ENCODE peak calls at places on chromosomes 11 and 22, in four cellular contexts. R is lower lobe of right lung, W is AG10803, I is nephron progenitor cell. Z is an unnamed sample.

GRCh38 chr11:86218125-86219081 is 26.1 kb upstream of the EED start:
- DNase-seq in W (peak; percentile 68), I (peak; percentile 65), R (peak; percentile 53), Z (peak; percentile 63)

GRCh38 chr22:37818397-37819099 is 4.6 kb upstream of the GALR3 start:
- DNase-seq in R (peak; percentile 84), W (no peak), I (peak; percentile 70), Z (peak; percentile 77)

GRCh38 chr22:20610243-20610686 is 102.9 kb downstream of the MED15 start:
- DNase-seq in R (peak; percentile 30), W (no peak), I (no peak), Z (no peak)

GRCh38 chr22:35556666-35557065 is 16.0 kb downstream of the RASD2 start:
- DNase-seq in R (no peak), W (no peak), I (no peak), Z (no peak)

GRCh38 chr11:118305726-118306125 is 1.2 kb downstream of the CD3E start:
- DNase-seq in W (no peak), I (no peak), R (no peak), Z (no peak)

GRCh38 chr11:61698173-61698965 is 18.2 kb downstream of the DAGLA start:
- DNase-seq in R (no peak), W (peak; percentile 14), I (no peak), Z (no peak)

GRCh38 chr11:2268911-2269600 is 1.3 kb downstream of the ASCL2 start:
- DNase-seq in R (peak; percentile 81), I (peak; percentile 55), W (no peak), Z (no peak)

GRCh38 chr22:23553922-23554870 is 25.9 kb downstream of the IGLL1 start:
- DNase-seq in W (no peak), I (no peak), R (no peak), Z (no peak)

GRCh38 chr11:44848963-44849350 is 101.7 kb downstream of the TP53I11 start:
- DNase-seq in R (no peak), W (no peak), I (no peak), Z (no peak)

GRCh38 chr11:34468209-34468841 is 29.6 kb downstream of the CAT start:
- DNase-seq in R (no peak), I (no peak), W (peak; percentile 12), Z (no peak)

GRCh38 chr11:115637842-115638241 is 133.6 kb upstream of the CADM1 start:
- DNase-seq in W (no peak), R (no peak), I (no peak), Z (no peak)

GRCh38 chr11:68950268-68950667 is 30.5 kb downstream of the MRGPRD start:
- DNase-seq in R (no peak), W (no peak), I (no peak), Z (no peak)

GRCh38 chr11:36953986-36954385 is 355.9 kb upstream of the RAG2 start:
- DNase-seq in W (no peak), R (no peak), I (no peak), Z (no peak)

GRCh38 chr11:74371269-74372039 is 26.8 kb downstream of the PGM2L1 start:
- DNase-seq in W (peak; percentile 36), R (no peak), I (no peak), Z (no peak)

GRCh38 chr11:13346470-13346869 is 68.9 kb downstream of the BMAL1 start:
- DNase-seq in W (no peak), R (no peak), I (no peak), Z (no peak)

GRCh38 chr11:130672911-130673310 is 224.5 kb downstream of the ADAMTS15 start:
- DNase-seq in I (no peak), W (no peak), R (no peak), Z (no peak)

GRCh38 chr11:128468106-128468505 is 119.3 kb downstream of the ETS1 start:
- DNase-seq in I (no peak), R (no peak), W (peak; percentile 34), Z (no peak)

GRCh38 chr22:27462190-27462589 is 339.4 kb downstream of the MN1 start:
- DNase-seq in I (no peak), R (no peak), W (peak; percentile 83), Z (no peak)

GRCh38 chr11:112993808-112994207 is 32.6 kb downstream of the NCAM1 start:
- DNase-seq in R (no peak), I (no peak), W (no peak), Z (peak; percentile 27)

GRCh38 chr11:63915961-63916836 is 765 bp downstream of the RCOR2 start:
- DNase-seq in R (no peak), W (peak; percentile 24), I (peak; percentile 85), Z (peak; percentile 93)

GRCh38 chr11:35214792-35215193 is 75.8 kb downstream of the CD44 start:
- DNase-seq in R (no peak), W (peak; percentile 91), I (no peak), Z (no peak)

GRCh38 chr11:115739121-115739520 is 234.9 kb upstream of the CADM1 start:
- DNase-seq in W (no peak), I (no peak), R (no peak), Z (no peak)

GRCh38 chr11:11841121-11841604 is 609 bp upstream of the USP47 start:
- DNase-seq in R (no peak), I (peak; percentile 26), W (peak; percentile 23), Z (no peak)

GRCh38 chr22:35728639-35729308 is 11.1 kb downstream of the APOL5 start:
- DNase-seq in I (no peak), W (no peak), R (no peak), Z (no peak)

GRCh38 chr11:106369224-106369623 is 291.8 kb downstream of the AASDHPPT start:
- DNase-seq in R (no peak), I (no peak), W (no peak), Z (no peak)
- TF ChIP-seq CTCF in R (no peak), I (no peak), W (peak; percentile 20), Z (no peak)

DNA sequence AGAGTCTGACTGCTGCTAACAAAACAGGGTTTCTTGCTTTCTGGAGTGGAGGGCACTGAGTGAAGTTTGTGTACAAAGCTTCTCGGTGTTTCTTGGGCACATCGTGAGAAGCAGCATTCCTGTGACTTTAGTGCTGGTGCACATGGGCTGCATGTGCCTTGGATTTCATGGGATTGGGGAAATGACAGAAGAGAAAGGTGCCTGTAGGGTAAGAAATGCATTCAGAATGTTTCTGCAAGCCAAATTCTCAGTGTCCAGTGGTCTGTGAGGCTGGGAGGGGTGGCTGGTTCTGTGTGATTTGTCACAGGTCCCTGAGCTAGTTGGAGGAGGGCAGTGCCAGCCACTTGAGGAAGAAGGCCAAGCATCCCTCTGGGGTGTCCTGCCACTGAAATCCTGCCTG is 404.2 kb upstream of the NARS2 start:
- DNase-seq in W (no peak), I (no peak), R (no peak), Z (no peak)
- TF ChIP-seq CTCF in W (no peak), I (no peak), R (no peak), Z (no peak)

GRCh38 chr22:46611189-46611588 is 9.0 kb upstream of the GRAMD4 start:
- DNase-seq in I (no peak), W (no peak), R (no peak), Z (no peak)

GRCh38 chr22:46607483-46608114 is 12.6 kb upstream of the GRAMD4 start:
- DNase-seq in R (peak; percentile 66), W (no peak), I (no peak), Z (no peak)

GRCh38 chr22:46609175-46609690 is 11.0 kb upstream of the GRAMD4 start:
- DNase-seq in R (peak; percentile 51), I (no peak), W (no peak), Z (no peak)

GRCh38 chr22:46610345-46610744 is 9.8 kb upstream of the GRAMD4 start:
- DNase-seq in W (no peak), R (peak; percentile 39), I (no peak), Z (no peak)

GRCh38 chr22:46609724-46610161 is 10.4 kb upstream of the GRAMD4 start:
- DNase-seq in R (no peak), I (no peak), W (no peak), Z (no peak)
- TF ChIP-seq CTCF in R (no peak), I (no peak), W (no peak), Z (no peak)

GRCh38 chr11:67396258-67396581 is 4.4 kb downstream of the RAD9A start:
- DNase-seq in I (no peak), W (no peak), R (no peak), Z (no peak)
- TF ChIP-seq CTCF in I (no peak), W (no peak), R (no peak), Z (no peak)

GRCh38 chr11:852762-853161 is 10.1 kb downstream of the TSPAN4 start:
- DNase-seq in I (no peak), W (no peak), R (no peak), Z (no peak)

GRCh38 chr11:848380-848931 is 5.8 kb downstream of the TSPAN4 start:
- DNase-seq in W (no peak), I (peak; percentile 68), R (no peak), Z (peak; percentile 74)

GRCh38 chr11:848988-849824 is 6.6 kb downstream of the TSPAN4 start:
- DNase-seq in W (no peak), R (no peak), I (peak; percentile 90), Z (peak; percentile 86)

GRCh38 chr11:849951-850776 is 7.5 kb downstream of the TSPAN4 start:
- DNase-seq in W (no peak), I (no peak), R (no peak), Z (no peak)

GRCh38 chr11:850777-851762 is 8.4 kb downstream of the TSPAN4 start:
- DNase-seq in R (no peak), W (no peak), I (peak; percentile 56), Z (peak; percentile 69)
- TF ChIP-seq CTCF in R (no peak), W (no peak), I (no peak), Z (no peak)

Z was measured in glutamatergic neuron.